ENCODE peak calls at places on chromosomes 1 and 21, in seven cellular contexts. One of them, this sample, is unnamed.

GRCh38 chr1:3074800-3075199 is 5.8 kb downstream of the PRDM16 start:
- DNase-seq in stimulated activated CD8-positive, alpha-beta memory T cell treated with anti-CD3 and anti-CD28 coated beads, Interleukin-15, amount 100 ng/mL, for 1 hour: no peak
- DNase-seq in fibroblast of pulmonary artery: no peak
- DNase-seq in glomerular endothelial cell: no peak
- DNase-seq in Kasumi-1: no peak
- DNase-seq in DMS153: no peak
- DNase-seq in germinal center: no peak
- DNase-seq in this sample: no peak

GRCh38 chr1:151165281-151165737 is 393 bp downstream of the LYSMD1 start:
- DNase-seq in stimulated activated CD8-positive, alpha-beta memory T cell treated with anti-CD3 and anti-CD28 coated beads, Interleukin-15, amount 100 ng/mL, for 1 hour: no peak
- DNase-seq in fibroblast of pulmonary artery: no peak
- DNase-seq in glomerular endothelial cell: no peak
- DNase-seq in Kasumi-1: no peak
- DNase-seq in DMS153: no peak
- DNase-seq in germinal center: no peak
- DNase-seq in this sample: no peak

GRCh38 chr1:28104866-28105467 is 16.6 kb upstream of the EYA3 start:
- DNase-seq in stimulated activated CD8-positive, alpha-beta memory T cell treated with anti-CD3 and anti-CD28 coated beads, Interleukin-15, amount 100 ng/mL, for 1 hour: no peak
- DNase-seq in fibroblast of pulmonary artery: peak; percentile 61
- DNase-seq in glomerular endothelial cell: no peak
- DNase-seq in Kasumi-1: no peak
- DNase-seq in DMS153: peak; percentile 96
- DNase-seq in germinal center: no peak
- DNase-seq in this sample: peak; percentile 45

GRCh38 chr1:86502721-86503430 is 34.1 kb downstream of the CLCA1 start:
- DNase-seq in stimulated activated CD8-positive, alpha-beta memory T cell treated with anti-CD3 and anti-CD28 coated beads, Interleukin-15, amount 100 ng/mL, for 1 hour: no peak
- DNase-seq in fibroblast of pulmonary artery: peak; percentile 37
- DNase-seq in glomerular endothelial cell: no peak
- DNase-seq in Kasumi-1: no peak
- DNase-seq in DMS153: peak; percentile 28
- DNase-seq in germinal center: no peak
- DNase-seq in this sample: peak; percentile 18

GRCh38 chr1:216600730-216601426 is 122.4 kb downstream of the ESRRG start:
- DNase-seq in stimulated activated CD8-positive, alpha-beta memory T cell treated with anti-CD3 and anti-CD28 coated beads, Interleukin-15, amount 100 ng/mL, for 1 hour: no peak
- DNase-seq in fibroblast of pulmonary artery: peak; percentile 85
- DNase-seq in glomerular endothelial cell: peak; percentile 56
- DNase-seq in Kasumi-1: peak; percentile 32
- DNase-seq in DMS153: peak; percentile 87
- DNase-seq in germinal center: peak; percentile 14
- DNase-seq in this sample: peak; percentile 56

GRCh38 chr1:209607102-209607794 is 23.7 kb downstream of the CAMK1G start:
- DNase-seq in stimulated activated CD8-positive, alpha-beta memory T cell treated with anti-CD3 and anti-CD28 coated beads, Interleukin-15, amount 100 ng/mL, for 1 hour: no peak
- DNase-seq in fibroblast of pulmonary artery: no peak
- DNase-seq in glomerular endothelial cell: no peak
- DNase-seq in Kasumi-1: no peak
- DNase-seq in DMS153: no peak
- DNase-seq in germinal center: no peak
- DNase-seq in this sample: no peak

GRCh38 chr1:151314137-151314875 is 12.9 kb downstream of the PI4KB start:
- DNase-seq in stimulated activated CD8-positive, alpha-beta memory T cell treated with anti-CD3 and anti-CD28 coated beads, Interleukin-15, amount 100 ng/mL, for 1 hour: no peak
- DNase-seq in fibroblast of pulmonary artery: peak; percentile 92
- DNase-seq in glomerular endothelial cell: no peak
- DNase-seq in Kasumi-1: no peak
- DNase-seq in DMS153: no peak
- DNase-seq in germinal center: no peak
- DNase-seq in this sample: peak; percentile 85

GRCh38 chr1:198846506-198847010 is 207.7 kb downstream of the PTPRC start:
- DNase-seq in stimulated activated CD8-positive, alpha-beta memory T cell treated with anti-CD3 and anti-CD28 coated beads, Interleukin-15, amount 100 ng/mL, for 1 hour: no peak
- DNase-seq in fibroblast of pulmonary artery: peak; percentile 58
- DNase-seq in glomerular endothelial cell: no peak
- DNase-seq in Kasumi-1: no peak
- DNase-seq in DMS153: no peak
- DNase-seq in germinal center: no peak
- DNase-seq in this sample: no peak

GRCh38 chr21:38631171-38631570 is 132.9 kb upstream of the ERG start:
- DNase-seq in stimulated activated CD8-positive, alpha-beta memory T cell treated with anti-CD3 and anti-CD28 coated beads, Interleukin-15, amount 100 ng/mL, for 1 hour: no peak
- DNase-seq in fibroblast of pulmonary artery: peak; percentile 18
- DNase-seq in glomerular endothelial cell: no peak
- DNase-seq in Kasumi-1: no peak
- DNase-seq in DMS153: no peak
- DNase-seq in germinal center: no peak
- DNase-seq in this sample: no peak

GRCh38 chr1:203239906-203240305 is 10.4 kb upstream of the CHIT1 start:
- DNase-seq in stimulated activated CD8-positive, alpha-beta memory T cell treated with anti-CD3 and anti-CD28 coated beads, Interleukin-15, amount 100 ng/mL, for 1 hour: no peak
- DNase-seq in fibroblast of pulmonary artery: no peak
- DNase-seq in glomerular endothelial cell: no peak
- DNase-seq in Kasumi-1: no peak
- DNase-seq in DMS153: no peak
- DNase-seq in germinal center: no peak
- DNase-seq in this sample: no peak

GRCh38 chr21:41045534-41046268 is 122.3 kb upstream of the BACE2 start:
- DNase-seq in stimulated activated CD8-positive, alpha-beta memory T cell treated with anti-CD3 and anti-CD28 coated beads, Interleukin-15, amount 100 ng/mL, for 1 hour: no peak
- DNase-seq in fibroblast of pulmonary artery: no peak
- DNase-seq in glomerular endothelial cell: no peak
- DNase-seq in Kasumi-1: peak; percentile 11
- DNase-seq in DMS153: peak; percentile 88
- DNase-seq in germinal center: no peak
- DNase-seq in this sample: no peak

GRCh38 chr1:21655748-21656147 is 13.4 kb downstream of the RAP1GAP start:
- DNase-seq in stimulated activated CD8-positive, alpha-beta memory T cell treated with anti-CD3 and anti-CD28 coated beads, Interleukin-15, amount 100 ng/mL, for 1 hour: no peak
- DNase-seq in fibroblast of pulmonary artery: no peak
- DNase-seq in glomerular endothelial cell: no peak
- DNase-seq in Kasumi-1: peak; percentile 18
- DNase-seq in DMS153: peak; percentile 36
- DNase-seq in germinal center: no peak
- DNase-seq in this sample: no peak

GRCh38 chr1:26706315-26706714 is 10.5 kb downstream of the ARID1A start:
- DNase-seq in stimulated activated CD8-positive, alpha-beta memory T cell treated with anti-CD3 and anti-CD28 coated beads, Interleukin-15, amount 100 ng/mL, for 1 hour: no peak
- DNase-seq in fibroblast of pulmonary artery: no peak
- DNase-seq in glomerular endothelial cell: no peak
- DNase-seq in Kasumi-1: no peak
- DNase-seq in DMS153: no peak
- DNase-seq in germinal center: peak; percentile 38
- DNase-seq in this sample: no peak

GRCh38 chr1:193156117-193156825 is 30.1 kb downstream of the B3GALT2 start:
- DNase-seq in stimulated activated CD8-positive, alpha-beta memory T cell treated with anti-CD3 and anti-CD28 coated beads, Interleukin-15, amount 100 ng/mL, for 1 hour: no peak
- DNase-seq in fibroblast of pulmonary artery: no peak
- DNase-seq in glomerular endothelial cell: no peak
- DNase-seq in Kasumi-1: no peak
- DNase-seq in DMS153: no peak
- DNase-seq in germinal center: no peak
- DNase-seq in this sample: no peak

GRCh38 chr1:55955237-55955636 is 624.1 kb downstream of the PLPP3 start:
- DNase-seq in stimulated activated CD8-positive, alpha-beta memory T cell treated with anti-CD3 and anti-CD28 coated beads, Interleukin-15, amount 100 ng/mL, for 1 hour: no peak
- DNase-seq in fibroblast of pulmonary artery: peak; percentile 7
- DNase-seq in glomerular endothelial cell: no peak
- DNase-seq in Kasumi-1: no peak
- DNase-seq in DMS153: no peak
- DNase-seq in germinal center: no peak
- DNase-seq in this sample: no peak

GRCh38 chr1:211737115-211738035 is 62.0 kb upstream of the NEK2 start:
- DNase-seq in stimulated activated CD8-positive, alpha-beta memory T cell treated with anti-CD3 and anti-CD28 coated beads, Interleukin-15, amount 100 ng/mL, for 1 hour: no peak
- DNase-seq in fibroblast of pulmonary artery: no peak
- DNase-seq in glomerular endothelial cell: no peak
- DNase-seq in Kasumi-1: no peak
- DNase-seq in DMS153: no peak
- DNase-seq in germinal center: no peak
- DNase-seq in this sample: no peak

GRCh38 chr1:103373991-103374390 is 151.5 kb upstream of the RNPC3 start:
- DNase-seq in stimulated activated CD8-positive, alpha-beta memory T cell treated with anti-CD3 and anti-CD28 coated beads, Interleukin-15, amount 100 ng/mL, for 1 hour: no peak
- DNase-seq in fibroblast of pulmonary artery: no peak
- DNase-seq in glomerular endothelial cell: no peak
- DNase-seq in Kasumi-1: no peak
- DNase-seq in DMS153: no peak
- DNase-seq in germinal center: no peak
- DNase-seq in this sample: no peak

GRCh38 chr1:203126866-203127671 is 457 bp upstream of the ADORA1 start:
- DNase-seq in stimulated activated CD8-positive, alpha-beta memory T cell treated with anti-CD3 and anti-CD28 coated beads, Interleukin-15, amount 100 ng/mL, for 1 hour: no peak
- DNase-seq in fibroblast of pulmonary artery: no peak
- DNase-seq in glomerular endothelial cell: no peak
- DNase-seq in Kasumi-1: no peak
- DNase-seq in DMS153: no peak
- DNase-seq in germinal center: no peak
- DNase-seq in this sample: no peak

GRCh38 chr1:32470991-32471694 is 6.3 kb downstream of the ZBTB8B start:
- DNase-seq in stimulated activated CD8-positive, alpha-beta memory T cell treated with anti-CD3 and anti-CD28 coated beads, Interleukin-15, amount 100 ng/mL, for 1 hour: no peak
- DNase-seq in fibroblast of pulmonary artery: no peak
- DNase-seq in glomerular endothelial cell: no peak
- DNase-seq in Kasumi-1: no peak
- DNase-seq in DMS153: no peak
- DNase-seq in germinal center: peak; percentile 53
- DNase-seq in this sample: no peak

GRCh38 chr1:169115891-169116585 is 9.5 kb downstream of the ATP1B1 start:
- DNase-seq in stimulated activated CD8-positive, alpha-beta memory T cell treated with anti-CD3 and anti-CD28 coated beads, Interleukin-15, amount 100 ng/mL, for 1 hour: no peak
- DNase-seq in fibroblast of pulmonary artery: peak; percentile 17
- DNase-seq in glomerular endothelial cell: no peak
- DNase-seq in Kasumi-1: no peak
- DNase-seq in DMS153: no peak
- DNase-seq in germinal center: peak; percentile 28
- DNase-seq in this sample: no peak

GRCh38 chr1:63739452-63739851 is 34.4 kb upstream of the ROR1 start:
- DNase-seq in stimulated activated CD8-positive, alpha-beta memory T cell treated with anti-CD3 and anti-CD28 coated beads, Interleukin-15, amount 100 ng/mL, for 1 hour: no peak
- DNase-seq in fibroblast of pulmonary artery: no peak
- DNase-seq in glomerular endothelial cell: no peak
- DNase-seq in Kasumi-1: no peak
- DNase-seq in DMS153: no peak
- DNase-seq in germinal center: no peak
- DNase-seq in this sample: no peak

GRCh38 chr1:62687421-62687902 is 724 bp downstream of the DOCK7 start:
- DNase-seq in stimulated activated CD8-positive, alpha-beta memory T cell treated with anti-CD3 and anti-CD28 coated beads, Interleukin-15, amount 100 ng/mL, for 1 hour: no peak
- DNase-seq in fibroblast of pulmonary artery: peak; percentile 44
- DNase-seq in glomerular endothelial cell: no peak
- DNase-seq in Kasumi-1: peak; percentile 34
- DNase-seq in DMS153: no peak
- DNase-seq in germinal center: peak; percentile 32
- DNase-seq in this sample: peak; percentile 54

GRCh38 chr21:15084668-15085067 is 19.9 kb upstream of the NRIP1 start:
- DNase-seq in stimulated activated CD8-positive, alpha-beta memory T cell treated with anti-CD3 and anti-CD28 coated beads, Interleukin-15, amount 100 ng/mL, for 1 hour: no peak
- DNase-seq in fibroblast of pulmonary artery: peak; percentile 55
- DNase-seq in glomerular endothelial cell: no peak
- DNase-seq in Kasumi-1: no peak
- DNase-seq in DMS153: no peak
- DNase-seq in germinal center: no peak
- DNase-seq in this sample: no peak

GRCh38 chr1:235946570-235946981 is 79.9 kb upstream of the LYST start:
- DNase-seq in stimulated activated CD8-positive, alpha-beta memory T cell treated with anti-CD3 and anti-CD28 coated beads, Interleukin-15, amount 100 ng/mL, for 1 hour: no peak
- DNase-seq in fibroblast of pulmonary artery: peak; percentile 33
- DNase-seq in glomerular endothelial cell: no peak
- DNase-seq in Kasumi-1: peak; percentile 80
- DNase-seq in DMS153: no peak
- DNase-seq in germinal center: no peak
- DNase-seq in this sample: no peak

GRCh38 chr1:25120286-25120685 is 112.0 kb downstream of the SYF2 start:
- DNase-seq in stimulated activated CD8-positive, alpha-beta memory T cell treated with anti-CD3 and anti-CD28 coated beads, Interleukin-15, amount 100 ng/mL, for 1 hour: no peak
- DNase-seq in fibroblast of pulmonary artery: no peak
- DNase-seq in glomerular endothelial cell: no peak
- DNase-seq in Kasumi-1: peak; percentile 62
- DNase-seq in DMS153: no peak
- DNase-seq in germinal center: no peak
- DNase-seq in this sample: no peak

GRCh38 chr1:41713557-41714327 is 205.0 kb downstream of the HIVEP3 start:
- DNase-seq in stimulated activated CD8-positive, alpha-beta memory T cell treated with anti-CD3 and anti-CD28 coated beads, Interleukin-15, amount 100 ng/mL, for 1 hour: no peak
- DNase-seq in fibroblast of pulmonary artery: peak; percentile 63
- DNase-seq in glomerular endothelial cell: no peak
- DNase-seq in Kasumi-1: no peak
- DNase-seq in DMS153: no peak
- DNase-seq in germinal center: no peak
- DNase-seq in this sample: peak; percentile 86

GRCh38 chr1:219988387-219988786 is 57.9 kb downstream of the EPRS1 start:
- DNase-seq in stimulated activated CD8-positive, alpha-beta memory T cell treated with anti-CD3 and anti-CD28 coated beads, Interleukin-15, amount 100 ng/mL, for 1 hour: no peak
- DNase-seq in fibroblast of pulmonary artery: no peak
- DNase-seq in glomerular endothelial cell: no peak
- DNase-seq in Kasumi-1: no peak
- DNase-seq in DMS153: no peak
- DNase-seq in germinal center: peak; percentile 28
- DNase-seq in this sample: no peak

This sample was measured in endothelial cell of umbilical vein.